ENCODE peak calls at places on chromosomes 13 and 19, in five cellular contexts. One of them, this sample, is unnamed.

GRCh38 chr19:30512748-30513389 is 140.7 kb downstream of the ZNF536 start:
- DNase-seq in CD8-positive, alpha-beta T cell: no peak
- DNase-seq in HL-60: no peak
- DNase-seq in right lobe of liver: no peak
- DNase-seq in CD4-positive, alpha-beta memory T cell: no peak
- DNase-seq in this sample: no peak

GRCh38 chr13:65889368-65889767 is 1340.8 kb downstream of the PCDH9 start:
- DNase-seq in CD8-positive, alpha-beta T cell: no peak
- DNase-seq in HL-60: no peak
- DNase-seq in right lobe of liver: no peak
- DNase-seq in CD4-positive, alpha-beta memory T cell: no peak
- DNase-seq in this sample: peak

GRCh38 chr13:41762796-41763195 is 198.1 kb downstream of the VWA8 start:
- DNase-seq in CD8-positive, alpha-beta T cell: no peak
- DNase-seq in CD4-positive, alpha-beta memory T cell: no peak
- DNase-seq in right lobe of liver: no peak
- DNase-seq in HL-60: no peak
- DNase-seq in this sample: no peak

GRCh38 chr13:102680842-102681725 is 13.8 kb downstream of the METTL21C start:
- DNase-seq in HL-60: peak
- DNase-seq in right lobe of liver: no peak
- DNase-seq in CD4-positive, alpha-beta memory T cell: peak
- DNase-seq in CD8-positive, alpha-beta T cell: no peak
- DNase-seq in this sample: peak

GRCh38 chr13:71979616-71980015 is 112.6 kb upstream of the DACH1 start:
- DNase-seq in CD4-positive, alpha-beta memory T cell: no peak
- DNase-seq in CD8-positive, alpha-beta T cell: no peak
- DNase-seq in right lobe of liver: no peak
- DNase-seq in HL-60: peak
- DNase-seq in this sample: peak

GRCh38 chr19:22427587-22428298 is 5.6 kb upstream of the ZNF98 start:
- DNase-seq in right lobe of liver: no peak
- DNase-seq in CD8-positive, alpha-beta T cell: no peak
- DNase-seq in CD4-positive, alpha-beta memory T cell: no peak
- DNase-seq in HL-60: no peak
- DNase-seq in this sample: no peak

GRCh38 chr19:45650722-45651121 is 11.5 kb upstream of the EML2 start:
- DNase-seq in HL-60: no peak
- DNase-seq in CD8-positive, alpha-beta T cell: no peak
- DNase-seq in right lobe of liver: no peak
- DNase-seq in CD4-positive, alpha-beta memory T cell: no peak
- DNase-seq in this sample: no peak

GRCh38 chr19:46859637-46860124 is 1.1 kb upstream of the ARHGAP35 start:
- DNase-seq in CD4-positive, alpha-beta memory T cell: no peak
- DNase-seq in CD8-positive, alpha-beta T cell: no peak
- DNase-seq in right lobe of liver: peak
- DNase-seq in HL-60: no peak
- DNase-seq in this sample: no peak

GRCh38 chr19:18385675-18386542 is at the start of gene GDF15:
- DNase-seq in CD8-positive, alpha-beta T cell: no peak
- DNase-seq in right lobe of liver: peak
- DNase-seq in HL-60: no peak
- DNase-seq in CD4-positive, alpha-beta memory T cell: no peak
- DNase-seq in this sample: peak

GRCh38 chr19:13615890-13616289 is 109.6 kb upstream of the CACNA1A start:
- DNase-seq in HL-60: no peak
- DNase-seq in CD8-positive, alpha-beta T cell: no peak
- DNase-seq in right lobe of liver: no peak
- DNase-seq in CD4-positive, alpha-beta memory T cell: no peak
- DNase-seq in this sample: no peak

GRCh38 chr19:6822311-6822670 is 49.8 kb downstream of the VAV1 start:
- DNase-seq in HL-60: no peak
- DNase-seq in CD8-positive, alpha-beta T cell: no peak
- DNase-seq in right lobe of liver: no peak
- DNase-seq in CD4-positive, alpha-beta memory T cell: no peak
- DNase-seq in this sample: no peak

GRCh38 chr13:104937881-104938280 is 1597.6 kb downstream of the EFNB2 start:
- DNase-seq in HL-60: no peak
- DNase-seq in CD4-positive, alpha-beta memory T cell: no peak
- DNase-seq in right lobe of liver: no peak
- DNase-seq in CD8-positive, alpha-beta T cell: no peak
- DNase-seq in this sample: no peak

GRCh38 chr13:107680115-107680514 is 535.2 kb downstream of the LIG4 start:
- DNase-seq in HL-60: no peak
- DNase-seq in CD8-positive, alpha-beta T cell: no peak
- DNase-seq in CD4-positive, alpha-beta memory T cell: no peak
- DNase-seq in right lobe of liver: no peak
- DNase-seq in this sample: no peak

GRCh38 chr19:16330368-16330801 is 5.8 kb downstream of the KLF2 start:
- DNase-seq in right lobe of liver: peak
- DNase-seq in CD4-positive, alpha-beta memory T cell: peak
- DNase-seq in CD8-positive, alpha-beta T cell: peak
- DNase-seq in HL-60: peak
- DNase-seq in this sample: peak

GRCh38 chr19:18660051-18660910 is 23.2 kb upstream of the CRTC1 start:
- DNase-seq in CD8-positive, alpha-beta T cell: no peak
- DNase-seq in HL-60: no peak
- DNase-seq in CD4-positive, alpha-beta memory T cell: no peak
- DNase-seq in right lobe of liver: no peak
- DNase-seq in this sample: peak

GRCh38 chr13:51328488-51328887 is 11.0 kb upstream of the SERPINE3 start:
- DNase-seq in CD4-positive, alpha-beta memory T cell: no peak
- DNase-seq in CD8-positive, alpha-beta T cell: no peak
- DNase-seq in right lobe of liver: no peak
- DNase-seq in HL-60: no peak
- DNase-seq in this sample: no peak

GRCh38 chr19:16325671-16326400 is 1.2 kb downstream of the KLF2 start:
- DNase-seq in HL-60: no peak
- DNase-seq in CD8-positive, alpha-beta T cell: peak
- DNase-seq in right lobe of liver: peak
- DNase-seq in CD4-positive, alpha-beta memory T cell: peak
- DNase-seq in this sample: peak

GRCh38 chr13:44759723-44760360 is 183.7 kb upstream of the TSC22D1 start:
- DNase-seq in CD4-positive, alpha-beta memory T cell: no peak
- DNase-seq in right lobe of liver: no peak
- DNase-seq in CD8-positive, alpha-beta T cell: no peak
- DNase-seq in HL-60: no peak
- DNase-seq in this sample: peak

GRCh38 chr13:75139291-75139690 is 342.7 kb downstream of the TBC1D4 start:
- DNase-seq in CD4-positive, alpha-beta memory T cell: no peak
- DNase-seq in CD8-positive, alpha-beta T cell: no peak
- DNase-seq in HL-60: no peak
- DNase-seq in right lobe of liver: no peak
- DNase-seq in this sample: peak

GRCh38 chr19:9597027-9597426 is 12.7 kb upstream of the ZNF121 start:
- DNase-seq in right lobe of liver: no peak
- DNase-seq in HL-60: no peak
- DNase-seq in CD4-positive, alpha-beta memory T cell: no peak
- DNase-seq in CD8-positive, alpha-beta T cell: no peak
- DNase-seq in this sample: peak

GRCh38 chr13:111006508-111007031 is 91.7 kb upstream of the ANKRD10 start:
- DNase-seq in HL-60: no peak
- DNase-seq in CD4-positive, alpha-beta memory T cell: no peak
- DNase-seq in right lobe of liver: no peak
- DNase-seq in CD8-positive, alpha-beta T cell: no peak
- DNase-seq in this sample: peak

GRCh38 chr13:50129923-50130685 is 114.9 kb downstream of the KCNRG start:
- DNase-seq in HL-60: no peak
- DNase-seq in right lobe of liver: peak
- DNase-seq in CD8-positive, alpha-beta T cell: no peak
- DNase-seq in CD4-positive, alpha-beta memory T cell: peak
- DNase-seq in this sample: peak

DNA sequence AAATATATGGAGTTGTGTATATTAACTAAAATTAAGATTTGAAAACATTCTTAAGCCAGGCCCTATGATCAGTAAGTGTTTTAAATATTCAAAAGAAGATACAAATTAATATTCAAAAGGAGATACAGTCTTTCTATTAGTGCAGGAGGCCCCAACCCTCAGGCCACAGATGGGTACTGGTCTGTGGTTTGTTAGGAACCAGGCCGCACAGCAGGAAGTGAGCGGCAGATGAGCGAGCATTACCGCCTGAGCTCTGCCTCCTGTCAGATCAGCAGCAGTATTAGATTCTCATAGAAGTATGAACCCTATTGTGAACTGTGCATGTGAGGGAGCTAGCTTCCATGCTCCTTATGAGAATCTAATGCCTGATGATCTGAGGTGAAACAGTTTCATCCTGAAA is 232.9 kb downstream of the FOXO1 start:
- DNase-seq in CD8-positive, alpha-beta T cell: no peak
- DNase-seq in HL-60: peak
- DNase-seq in CD4-positive, alpha-beta memory T cell: peak
- DNase-seq in right lobe of liver: no peak
- DNase-seq in this sample: no peak
- H3K4me3 ChIP-seq in CD8-positive, alpha-beta T cell: no peak
- H3K4me3 ChIP-seq in HL-60: no peak
- H3K4me3 ChIP-seq in CD4-positive, alpha-beta memory T cell: no peak
- H3K4me3 ChIP-seq in right lobe of liver: no peak
- H3K4me3 ChIP-seq in this sample: no peak

DNA sequence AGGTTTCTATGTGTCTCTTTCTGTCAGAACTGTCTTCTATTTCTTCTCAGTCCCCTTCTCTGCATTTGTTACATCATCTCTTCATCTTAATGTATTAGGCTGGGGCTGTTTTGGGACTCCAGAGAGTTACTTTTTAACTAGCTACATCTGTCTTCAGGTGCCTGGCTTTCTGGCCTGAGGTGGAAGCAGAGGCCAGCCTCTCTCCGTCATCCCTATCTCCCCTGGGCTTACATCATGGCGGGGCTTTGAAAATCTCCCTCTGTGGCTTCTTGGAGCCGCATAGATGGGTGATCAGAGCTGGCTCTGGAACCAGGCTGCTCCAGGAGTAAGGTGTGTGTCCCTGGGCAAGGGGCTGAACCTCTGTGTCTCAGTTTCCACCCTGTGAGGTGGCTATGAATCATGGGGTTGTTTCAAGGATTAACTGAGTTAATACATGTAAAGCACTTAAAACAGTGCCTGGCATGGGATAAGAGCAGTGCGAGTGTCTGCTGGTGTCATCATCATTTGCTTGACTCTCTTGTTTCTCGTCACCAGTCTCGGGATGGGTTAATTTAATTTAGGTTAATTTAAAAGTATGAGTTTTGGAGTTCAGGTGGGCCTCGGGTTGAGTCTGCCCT is 2.0 kb downstream of the EPN1 start:
- DNase-seq in HL-60: no peak
- DNase-seq in CD8-positive, alpha-beta T cell: no peak
- DNase-seq in right lobe of liver: no peak
- DNase-seq in CD4-positive, alpha-beta memory T cell: no peak
- DNase-seq in this sample: no peak
- H3K4me3 ChIP-seq in HL-60: peak
- H3K4me3 ChIP-seq in CD8-positive, alpha-beta T cell: no peak
- H3K4me3 ChIP-seq in right lobe of liver: peak
- H3K4me3 ChIP-seq in CD4-positive, alpha-beta memory T cell: no peak
- H3K4me3 ChIP-seq in this sample: peak

GRCh38 chr13:112825875-112826274 is 136.0 kb downstream of the ATP11A start:
- DNase-seq in CD8-positive, alpha-beta T cell: no peak
- DNase-seq in CD4-positive, alpha-beta memory T cell: no peak
- DNase-seq in right lobe of liver: no peak
- DNase-seq in HL-60: no peak
- DNase-seq in this sample: no peak
- H3K4me3 ChIP-seq in CD8-positive, alpha-beta T cell: no peak
- H3K4me3 ChIP-seq in CD4-positive, alpha-beta memory T cell: no peak
- H3K4me3 ChIP-seq in right lobe of liver: no peak
- H3K4me3 ChIP-seq in HL-60: no peak
- H3K4me3 ChIP-seq in this sample: no peak

DNA sequence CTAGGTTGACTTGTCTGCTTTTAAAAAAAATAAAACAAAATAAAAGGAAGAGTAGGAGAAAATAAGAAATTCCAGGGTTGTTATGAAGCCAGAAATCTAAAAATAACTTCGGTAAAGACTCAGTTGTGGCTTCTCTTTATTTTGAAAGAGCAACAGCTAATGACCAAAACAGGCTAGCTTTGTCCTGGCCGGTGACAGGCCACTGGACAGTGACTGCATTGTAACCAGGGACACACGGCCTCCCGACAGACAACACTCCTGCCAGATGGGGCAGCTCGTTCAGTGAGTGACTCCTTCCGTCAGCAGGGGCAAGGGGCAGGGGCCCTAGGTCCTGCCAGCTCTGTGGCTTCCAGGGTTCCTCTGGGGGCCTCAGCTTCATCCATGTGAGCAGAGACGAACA is 173.4 kb downstream of the KATNAL1 start:
- DNase-seq in HL-60: no peak
- DNase-seq in CD8-positive, alpha-beta T cell: no peak
- DNase-seq in right lobe of liver: no peak
- DNase-seq in CD4-positive, alpha-beta memory T cell: no peak
- DNase-seq in this sample: no peak
- H3K4me3 ChIP-seq in HL-60: no peak
- H3K4me3 ChIP-seq in CD8-positive, alpha-beta T cell: no peak
- H3K4me3 ChIP-seq in right lobe of liver: no peak
- H3K4me3 ChIP-seq in CD4-positive, alpha-beta memory T cell: no peak
- H3K4me3 ChIP-seq in this sample: no peak

DNA sequence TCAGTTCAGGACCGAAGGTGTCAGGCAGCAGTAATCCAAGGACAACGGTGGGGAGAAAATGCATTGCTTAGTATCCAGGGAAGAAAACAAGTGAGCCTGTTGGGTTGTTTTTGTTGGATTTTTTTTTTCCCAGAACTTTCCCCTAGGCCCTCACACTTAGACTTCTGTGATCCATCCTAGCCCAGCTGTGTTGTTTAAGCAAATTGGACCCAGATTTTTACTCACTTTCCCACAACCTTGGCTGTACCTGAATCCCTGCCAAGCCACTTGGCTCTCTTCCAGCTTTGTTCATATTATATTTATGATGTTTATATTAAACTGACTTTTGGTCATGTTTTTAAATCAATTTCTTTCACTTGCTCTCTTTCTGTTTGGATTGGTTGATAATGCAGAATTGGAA is 16.5 kb downstream of the OLFM4 start:
- DNase-seq in CD8-positive, alpha-beta T cell: no peak
- DNase-seq in CD4-positive, alpha-beta memory T cell: no peak
- DNase-seq in right lobe of liver: no peak
- DNase-seq in HL-60: no peak
- DNase-seq in this sample: peak
- H3K4me3 ChIP-seq in CD8-positive, alpha-beta T cell: no peak
- H3K4me3 ChIP-seq in CD4-positive, alpha-beta memory T cell: no peak
- H3K4me3 ChIP-seq in right lobe of liver: no peak
- H3K4me3 ChIP-seq in HL-60: no peak
- H3K4me3 ChIP-seq in this sample: no peak

GRCh38 chr13:59744747-59745394 is 418.9 kb downstream of the DIAPH3 start:
- DNase-seq in HL-60: no peak
- DNase-seq in CD4-positive, alpha-beta memory T cell: no peak
- DNase-seq in CD8-positive, alpha-beta T cell: no peak
- DNase-seq in right lobe of liver: no peak
- DNase-seq in this sample: no peak
- H3K4me3 ChIP-seq in HL-60: no peak
- H3K4me3 ChIP-seq in CD4-positive, alpha-beta memory T cell: no peak
- H3K4me3 ChIP-seq in CD8-positive, alpha-beta T cell: no peak
- H3K4me3 ChIP-seq in right lobe of liver: no peak
- H3K4me3 ChIP-seq in this sample: no peak

GRCh38 chr19:58396691-58397532 is 1.5 kb downstream of the RNF225 start:
- DNase-seq in CD4-positive, alpha-beta memory T cell: no peak
- DNase-seq in HL-60: no peak
- DNase-seq in CD8-positive, alpha-beta T cell: no peak
- DNase-seq in right lobe of liver: no peak
- DNase-seq in this sample: no peak
- H3K4me3 ChIP-seq in CD4-positive, alpha-beta memory T cell: no peak
- H3K4me3 ChIP-seq in HL-60: no peak
- H3K4me3 ChIP-seq in CD8-positive, alpha-beta T cell: no peak
- H3K4me3 ChIP-seq in right lobe of liver: no peak
- H3K4me3 ChIP-seq in this sample: no peak

GRCh38 chr19:3014135-3014534 is 14.9 kb downstream of the TLE2 start:
- DNase-seq in CD8-positive, alpha-beta T cell: no peak
- DNase-seq in CD4-positive, alpha-beta memory T cell: no peak
- DNase-seq in HL-60: no peak
- DNase-seq in right lobe of liver: no peak
- DNase-seq in this sample: no peak
- H3K4me3 ChIP-seq in CD8-positive, alpha-beta T cell: no peak
- H3K4me3 ChIP-seq in CD4-positive, alpha-beta memory T cell: no peak
- H3K4me3 ChIP-seq in HL-60: no peak
- H3K4me3 ChIP-seq in right lobe of liver: no peak
- H3K4me3 ChIP-seq in this sample: no peak

GRCh38 chr19:3482507-3483225 is 575 bp downstream of the SMIM44 start:
- DNase-seq in CD4-positive, alpha-beta memory T cell: no peak
- DNase-seq in right lobe of liver: no peak
- DNase-seq in HL-60: no peak
- DNase-seq in CD8-positive, alpha-beta T cell: no peak
- DNase-seq in this sample: no peak
- H3K4me3 ChIP-seq in CD4-positive, alpha-beta memory T cell: no peak
- H3K4me3 ChIP-seq in right lobe of liver: no peak
- H3K4me3 ChIP-seq in HL-60: no peak
- H3K4me3 ChIP-seq in CD8-positive, alpha-beta T cell: no peak
- H3K4me3 ChIP-seq in this sample: no peak